ENCODE peak calls at places on chromosomes 6 and 20, in five cellular contexts. L is SK-N-SH, B is HCT116, P is GM12878, O is HepG2. F is an unnamed sample.

GRCh38 chr6:43910638-43911353 is 140.8 kb downstream of the VEGFA start:
- DNase-seq in L (no peak), B (peak), P (no peak), O (no peak), F (peak)

GRCh38 chr6:292506-293184 is 358 bp downstream of the DUSP22 start:
- DNase-seq in L (no peak), B (no peak), P (peak), O (peak), F (no peak)

GRCh38 chr6:127342296-127342945 is 988 bp downstream of the ECHDC1 start:
- DNase-seq in L (peak), B (no peak), P (no peak), O (peak), F (no peak)

GRCh38 chr6:52022675-52023074 is 64.7 kb downstream of the PKHD1 start:
- DNase-seq in L (no peak), B (no peak), P (no peak), O (no peak), F (no peak)

GRCh38 chr6:21594427-21595264 is 1.1 kb downstream of the SOX4 start:
- DNase-seq in L (peak), B (no peak), P (no peak), O (peak), F (peak)

GRCh38 chr20:22838001-22838400 is 197.1 kb upstream of the SSTR4 start:
- DNase-seq in L (no peak), B (no peak), P (no peak), O (no peak), F (no peak)

GRCh38 chr20:34983995-34984735 is 28.5 kb downstream of the MYH7B start:
- DNase-seq in L (no peak), B (no peak), P (no peak), O (no peak), F (no peak)

GRCh38 chr6:98203170-98203806 is 631.1 kb upstream of the POU3F2 start:
- DNase-seq in L (no peak), B (no peak), P (no peak), O (no peak), F (peak)

GRCh38 chr6:143414769-143415168 is 35.7 kb downstream of the ADAT2 start:
- DNase-seq in L (no peak), B (no peak), P (no peak), O (no peak), F (no peak)

GRCh38 chr20:63574829-63575720 is 1.0 kb upstream of the HELZ2 start:
- DNase-seq in L (no peak), B (no peak), P (no peak), O (no peak), F (no peak)

GRCh38 chr6:147395158-147395557 is 113.3 kb upstream of the SAMD5 start:
- DNase-seq in L (no peak), B (no peak), P (no peak), O (no peak), F (no peak)

GRCh38 chr20:45782890-45783289 is 8.8 kb downstream of the WFDC3 start:
- DNase-seq in L (no peak), B (peak), P (no peak), O (no peak), F (no peak)

GRCh38 chr6:110951986-110952794 is 6.3 kb upstream of the GTF3C6 start:
- DNase-seq in L (no peak), B (no peak), P (no peak), O (peak), F (no peak)

GRCh38 chr20:46157625-46158024 is 39.5 kb downstream of the CD40 start:
- DNase-seq in L (peak), B (no peak), P (no peak), O (no peak), F (no peak)

GRCh38 chr6:24630861-24631505 is 15.0 kb downstream of the KIAA0319 start:
- DNase-seq in L (no peak), B (no peak), P (no peak), O (no peak), F (no peak)

DNA sequence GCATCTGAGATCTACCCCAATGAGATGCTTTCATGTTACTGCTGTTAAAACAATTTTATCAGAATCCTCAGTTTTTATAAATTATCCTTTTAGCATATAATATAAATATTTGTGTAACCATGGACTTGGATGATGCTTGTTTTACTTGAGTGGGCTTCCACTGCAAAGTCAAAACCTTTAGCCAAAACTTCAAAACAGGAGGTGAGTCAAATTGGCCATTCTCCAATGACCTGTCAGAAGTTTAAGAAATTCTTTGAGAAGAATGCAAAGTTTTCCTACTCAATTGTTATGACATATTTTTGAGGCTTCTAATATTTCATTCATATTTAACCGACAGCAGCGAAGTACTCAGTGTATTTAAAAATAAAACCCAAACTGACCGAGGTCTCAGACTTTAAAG is 507.9 kb downstream of the EYS start:
- DNase-seq in L (no peak), B (no peak), P (no peak), O (no peak), F (no peak)
- TF ChIP-seq JUND in L (no peak), B (no peak), P (no peak), O (no peak), F (no peak)

GRCh38 chr6:170265655-170266054 is 25.2 kb downstream of the DLL1 start:
- DNase-seq in L (no peak), B (peak), P (no peak), O (peak), F (no peak)
- TF ChIP-seq JUND in L (no peak), B (no peak), P (no peak), O (no peak), F (no peak)

GRCh38 chr6:107543088-107543487 is 53.2 kb downstream of the SOBP start:
- DNase-seq in L (no peak), B (no peak), P (no peak), O (no peak), F (no peak)
- TF ChIP-seq JUND in L (no peak), B (no peak), P (no peak), O (no peak), F (no peak)

GRCh38 chr20:21232546-21233280 is 70.4 kb upstream of the XRN2 start:
- DNase-seq in L (no peak), B (no peak), P (no peak), O (no peak), F (no peak)

GRCh38 chr20:21229163-21229562 is 74.0 kb upstream of the XRN2 start:
- DNase-seq in L (no peak), B (peak), P (no peak), O (no peak), F (no peak)

GRCh38 chr20:21230220-21230619 is 72.9 kb upstream of the XRN2 start:
- DNase-seq in L (no peak), B (no peak), P (no peak), O (no peak), F (no peak)

GRCh38 chr20:21228511-21228910 is 74.6 kb upstream of the XRN2 start:
- DNase-seq in L (no peak), B (no peak), P (peak), O (no peak), F (no peak)

DNA sequence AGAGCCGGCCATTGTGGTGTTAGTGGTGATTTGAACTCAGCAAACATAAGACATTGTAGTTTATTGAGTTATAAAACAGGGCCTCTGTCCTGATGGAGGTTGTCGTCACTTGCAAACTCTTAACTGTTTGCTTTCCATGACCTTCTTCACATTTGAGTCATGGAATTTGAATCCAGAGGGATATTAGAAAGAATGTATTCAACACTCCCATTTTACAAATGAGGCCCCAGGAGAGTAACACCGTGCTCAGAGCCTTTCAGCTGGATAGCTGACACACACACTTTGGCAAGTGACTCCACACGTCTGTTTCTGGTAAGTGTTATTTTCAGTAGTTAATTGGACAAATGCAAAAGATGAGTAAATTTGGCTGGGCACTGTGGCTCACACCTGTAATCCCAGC is 72.4 kb upstream of the XRN2 start:
- DNase-seq in L (no peak), B (no peak), P (no peak), O (no peak), F (no peak)
- TF ChIP-seq JUND in L (no peak), B (no peak), P (no peak), O (no peak), F (no peak)